ENCODE peak calls at places on chromosomes 12 and 14, in seven cellular contexts. One of them, this sample, is unnamed.

GRCh38 chr12:124675881-124676688 is 108.7 kb upstream of the NCOR2 start:
- DNase-seq in activated CD4-positive, CD25-positive, alpha-beta regulatory T cell: no peak
- DNase-seq in HFFc6: no peak
- DNase-seq in NAMALWA: no peak
- DNase-seq in cardiac muscle cell: peak
- DNase-seq in AG04449: no peak
- DNase-seq in T follicular helper cell: no peak
- DNase-seq in this sample: no peak

GRCh38 chr14:70808402-70809237 is 693 bp downstream of the MAP3K9 start:
- DNase-seq in activated CD4-positive, CD25-positive, alpha-beta regulatory T cell: peak
- DNase-seq in HFFc6: no peak
- DNase-seq in NAMALWA: no peak
- DNase-seq in cardiac muscle cell: no peak
- DNase-seq in AG04449: no peak
- DNase-seq in T follicular helper cell: peak
- DNase-seq in this sample: peak

GRCh38 chr12:132300789-132301722 is 28.3 kb downstream of the GALNT9 start:
- DNase-seq in activated CD4-positive, CD25-positive, alpha-beta regulatory T cell: no peak
- DNase-seq in HFFc6: no peak
- DNase-seq in NAMALWA: no peak
- DNase-seq in cardiac muscle cell: peak
- DNase-seq in AG04449: no peak
- DNase-seq in T follicular helper cell: no peak
- DNase-seq in this sample: no peak

GRCh38 chr14:66365388-66365787 is 120.8 kb upstream of the CCDC196 start:
- DNase-seq in activated CD4-positive, CD25-positive, alpha-beta regulatory T cell: no peak
- DNase-seq in HFFc6: no peak
- DNase-seq in NAMALWA: no peak
- DNase-seq in cardiac muscle cell: no peak
- DNase-seq in AG04449: no peak
- DNase-seq in T follicular helper cell: no peak
- DNase-seq in this sample: no peak

GRCh38 chr12:53489242-53489915 is 9.9 kb downstream of the MAP3K12 start:
- DNase-seq in activated CD4-positive, CD25-positive, alpha-beta regulatory T cell: no peak
- DNase-seq in HFFc6: no peak
- DNase-seq in NAMALWA: no peak
- DNase-seq in cardiac muscle cell: no peak
- DNase-seq in AG04449: no peak
- DNase-seq in T follicular helper cell: no peak
- DNase-seq in this sample: no peak

GRCh38 chr12:163406-163986 is 50.5 kb downstream of the SLC6A12 start:
- DNase-seq in activated CD4-positive, CD25-positive, alpha-beta regulatory T cell: no peak
- DNase-seq in HFFc6: no peak
- DNase-seq in NAMALWA: no peak
- DNase-seq in cardiac muscle cell: no peak
- DNase-seq in AG04449: no peak
- DNase-seq in T follicular helper cell: no peak
- DNase-seq in this sample: no peak

GRCh38 chr12:62913380-62913779 is 21.6 kb downstream of the PPM1H start:
- DNase-seq in activated CD4-positive, CD25-positive, alpha-beta regulatory T cell: no peak
- DNase-seq in HFFc6: no peak
- DNase-seq in NAMALWA: no peak
- DNase-seq in cardiac muscle cell: no peak
- DNase-seq in AG04449: no peak
- DNase-seq in T follicular helper cell: no peak
- DNase-seq in this sample: no peak

GRCh38 chr14:104694991-104695659 is 5.7 kb downstream of the INF2 start:
- DNase-seq in activated CD4-positive, CD25-positive, alpha-beta regulatory T cell: no peak
- DNase-seq in HFFc6: no peak
- DNase-seq in NAMALWA: no peak
- DNase-seq in cardiac muscle cell: no peak
- DNase-seq in AG04449: no peak
- DNase-seq in T follicular helper cell: no peak
- DNase-seq in this sample: no peak

GRCh38 chr12:94266796-94267529 is 118.6 kb downstream of the PLXNC1 start:
- DNase-seq in activated CD4-positive, CD25-positive, alpha-beta regulatory T cell: no peak
- DNase-seq in HFFc6: peak
- DNase-seq in NAMALWA: no peak
- DNase-seq in cardiac muscle cell: peak
- DNase-seq in AG04449: peak
- DNase-seq in T follicular helper cell: no peak
- DNase-seq in this sample: no peak

GRCh38 chr12:91565816-91566215 is 383.2 kb upstream of the DCN start:
- DNase-seq in activated CD4-positive, CD25-positive, alpha-beta regulatory T cell: no peak
- DNase-seq in HFFc6: no peak
- DNase-seq in NAMALWA: no peak
- DNase-seq in cardiac muscle cell: no peak
- DNase-seq in AG04449: no peak
- DNase-seq in T follicular helper cell: no peak
- DNase-seq in this sample: no peak

GRCh38 chr12:112032292-112032691 is 19.1 kb downstream of the ERP29 start:
- DNase-seq in activated CD4-positive, CD25-positive, alpha-beta regulatory T cell: no peak
- DNase-seq in HFFc6: no peak
- DNase-seq in NAMALWA: no peak
- DNase-seq in cardiac muscle cell: no peak
- DNase-seq in AG04449: no peak
- DNase-seq in T follicular helper cell: no peak
- DNase-seq in this sample: no peak

GRCh38 chr12:51210690-51211395 is 7.0 kb downstream of the POU6F1 start:
- DNase-seq in activated CD4-positive, CD25-positive, alpha-beta regulatory T cell: no peak
- DNase-seq in HFFc6: no peak
- DNase-seq in NAMALWA: no peak
- DNase-seq in cardiac muscle cell: no peak
- DNase-seq in AG04449: no peak
- DNase-seq in T follicular helper cell: no peak
- DNase-seq in this sample: no peak

GRCh38 chr12:56590237-56590830 is 39.8 kb downstream of the BAZ2A start:
- DNase-seq in activated CD4-positive, CD25-positive, alpha-beta regulatory T cell: no peak
- DNase-seq in HFFc6: peak
- DNase-seq in NAMALWA: peak
- DNase-seq in cardiac muscle cell: peak
- DNase-seq in AG04449: no peak
- DNase-seq in T follicular helper cell: no peak
- DNase-seq in this sample: no peak

GRCh38 chr12:76804435-76804976 is 40.6 kb downstream of the ZDHHC17 start:
- DNase-seq in activated CD4-positive, CD25-positive, alpha-beta regulatory T cell: no peak
- DNase-seq in HFFc6: no peak
- DNase-seq in NAMALWA: no peak
- DNase-seq in cardiac muscle cell: no peak
- DNase-seq in AG04449: no peak
- DNase-seq in T follicular helper cell: no peak
- DNase-seq in this sample: no peak

GRCh38 chr14:101470266-101470665 is 91.0 kb upstream of the DIO3 start:
- DNase-seq in activated CD4-positive, CD25-positive, alpha-beta regulatory T cell: no peak
- DNase-seq in HFFc6: no peak
- DNase-seq in NAMALWA: no peak
- DNase-seq in cardiac muscle cell: no peak
- DNase-seq in AG04449: no peak
- DNase-seq in T follicular helper cell: no peak
- DNase-seq in this sample: no peak

GRCh38 chr12:65823481-65824313 is 586 bp upstream of the HMGA2 start:
- DNase-seq in activated CD4-positive, CD25-positive, alpha-beta regulatory T cell: no peak
- DNase-seq in HFFc6: peak
- DNase-seq in NAMALWA: no peak
- DNase-seq in cardiac muscle cell: peak
- DNase-seq in AG04449: no peak
- DNase-seq in T follicular helper cell: no peak
- DNase-seq in this sample: no peak

GRCh38 chr12:57629897-57630471 is 3.0 kb downstream of the B4GALNT1 start:
- DNase-seq in activated CD4-positive, CD25-positive, alpha-beta regulatory T cell: no peak
- DNase-seq in HFFc6: no peak
- DNase-seq in NAMALWA: no peak
- DNase-seq in cardiac muscle cell: no peak
- DNase-seq in AG04449: no peak
- DNase-seq in T follicular helper cell: no peak
- DNase-seq in this sample: no peak

GRCh38 chr12:93696462-93696861 is 19.3 kb downstream of the CRADD start:
- DNase-seq in activated CD4-positive, CD25-positive, alpha-beta regulatory T cell: no peak
- DNase-seq in HFFc6: no peak
- DNase-seq in NAMALWA: no peak
- DNase-seq in cardiac muscle cell: no peak
- DNase-seq in AG04449: no peak
- DNase-seq in T follicular helper cell: no peak
- DNase-seq in this sample: no peak

GRCh38 chr14:73977896-73978295 is 27.8 kb downstream of the COQ6 start:
- DNase-seq in activated CD4-positive, CD25-positive, alpha-beta regulatory T cell: no peak
- DNase-seq in HFFc6: peak
- DNase-seq in NAMALWA: no peak
- DNase-seq in cardiac muscle cell: no peak
- DNase-seq in AG04449: peak
- DNase-seq in T follicular helper cell: no peak
- DNase-seq in this sample: no peak

GRCh38 chr12:30296486-30296885 is 399.2 kb downstream of the IPO8 start:
- DNase-seq in activated CD4-positive, CD25-positive, alpha-beta regulatory T cell: no peak
- DNase-seq in HFFc6: no peak
- DNase-seq in NAMALWA: no peak
- DNase-seq in cardiac muscle cell: no peak
- DNase-seq in AG04449: no peak
- DNase-seq in T follicular helper cell: no peak
- DNase-seq in this sample: no peak